ENCODE peak calls at places on chromosomes 3 and 15, in five cellular contexts. W is HCT116, Y is foreskin fibroblast, Q is suprapubic skin, T is cardiac muscle cell. Z is an unnamed sample.

GRCh38 chr3:53806182-53807116 is 39.8 kb downstream of the CHDH start:
- DNase-seq in W (no peak), Y (peak), Q (no peak), T (peak), Z (no peak)

GRCh38 chr3:44939581-44940036 is 36.4 kb downstream of the ZDHHC3 start:
- DNase-seq in W (no peak), Y (no peak), Q (no peak), T (peak), Z (no peak)

GRCh38 chr3:157237886-157238285 is 77.9 kb upstream of the CCNL1 start:
- DNase-seq in W (no peak), Y (no peak), Q (no peak), T (no peak), Z (no peak)

GRCh38 chr3:30145281-30145680 is 461.1 kb upstream of the TGFBR2 start:
- DNase-seq in W (no peak), Y (peak), Q (no peak), T (no peak), Z (no peak)

GRCh38 chr3:155323063-155323666 is 29.7 kb upstream of the STRIT1 start:
- DNase-seq in W (peak), Y (peak), Q (no peak), T (peak), Z (peak)

GRCh38 chr3:129197341-129197740 is 13.6 kb upstream of the CNBP start:
- DNase-seq in W (no peak), Y (no peak), Q (no peak), T (no peak), Z (peak)

GRCh38 chr3:139202226-139202958 is 141.4 kb upstream of the MRPS22 start:
- DNase-seq in W (peak), Y (no peak), Q (no peak), T (no peak), Z (peak)

GRCh38 chr3:177597325-177598109 is 400.2 kb upstream of the TBL1XR1 start:
- DNase-seq in W (no peak), Y (peak), Q (no peak), T (peak), Z (peak)

GRCh38 chr15:76991741-76992645 is 2.9 kb upstream of the PSTPIP1 start:
- DNase-seq in W (no peak), Y (no peak), Q (peak), T (no peak), Z (peak)

GRCh38 chr3:195403841-195404408 is 38.9 kb downstream of the ACAP2 start:
- DNase-seq in W (no peak), Y (no peak), Q (no peak), T (peak), Z (no peak)

GRCh38 chr3:24680214-24680967 is 185.7 kb upstream of the THRB start:
- DNase-seq in W (peak), Y (no peak), Q (peak), T (peak), Z (no peak)

GRCh38 chr3:154176036-154176435 is 54.8 kb downstream of the ARHGEF26 start:
- DNase-seq in W (no peak), Y (no peak), Q (no peak), T (no peak), Z (no peak)

GRCh38 chr3:141557961-141558706 is 71.3 kb downstream of the RASA2 start:
- DNase-seq in W (no peak), Y (no peak), Q (no peak), T (no peak), Z (no peak)

GRCh38 chr15:47718474-47719440 is 1.5 kb downstream of the SEMA6D start:
- DNase-seq in W (no peak), Y (no peak), Q (no peak), T (peak), Z (no peak)

GRCh38 chr15:40343512-40343911 is 2.8 kb upstream of the CCDC9B start:
- DNase-seq in W (no peak), Y (peak), Q (no peak), T (peak), Z (no peak)

GRCh38 chr15:49145651-49146609 is 9.5 kb downstream of the COPS2 start:
- DNase-seq in W (peak), Y (peak), Q (no peak), T (peak), Z (peak)

GRCh38 chr3:128054363-128054762 is 2.1 kb downstream of the SEC61A1 start:
- DNase-seq in W (no peak), Y (peak), Q (no peak), T (peak), Z (no peak)
- H3K4me3 ChIP-seq in W (peak), Y (peak), Q (peak), T (no peak), Z (peak)

DNA sequence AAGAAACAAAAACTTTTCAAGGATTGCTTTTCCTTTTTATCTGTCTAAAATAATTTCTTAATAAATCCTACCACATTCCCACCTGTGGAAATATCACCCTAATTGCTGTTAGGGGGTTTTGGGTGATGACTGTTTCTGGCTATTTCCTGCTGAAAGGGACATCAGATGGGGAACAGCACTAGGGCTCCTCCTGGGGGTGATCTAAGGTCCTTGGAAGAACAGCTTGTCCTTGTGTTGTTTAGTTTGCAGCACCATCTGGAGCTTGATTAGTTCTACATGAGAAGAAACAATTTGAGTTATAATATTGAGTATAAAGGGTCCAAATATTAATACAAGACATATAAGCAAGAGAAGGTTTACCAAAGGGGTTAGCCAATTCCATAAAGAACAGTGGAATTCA is 18.7 kb downstream of the OR5H15 start:
- DNase-seq in W (peak), Y (no peak), Q (no peak), T (no peak), Z (peak)
- TF ChIP-seq CTCF in W (peak), Y (no peak), Q (no peak), T (no peak), Z (peak)

GRCh38 chr15:56557415-56557814 is 92.5 kb upstream of the MNS1 start:
- DNase-seq in W (no peak), Y (no peak), Q (no peak), T (no peak), Z (no peak)

DNA sequence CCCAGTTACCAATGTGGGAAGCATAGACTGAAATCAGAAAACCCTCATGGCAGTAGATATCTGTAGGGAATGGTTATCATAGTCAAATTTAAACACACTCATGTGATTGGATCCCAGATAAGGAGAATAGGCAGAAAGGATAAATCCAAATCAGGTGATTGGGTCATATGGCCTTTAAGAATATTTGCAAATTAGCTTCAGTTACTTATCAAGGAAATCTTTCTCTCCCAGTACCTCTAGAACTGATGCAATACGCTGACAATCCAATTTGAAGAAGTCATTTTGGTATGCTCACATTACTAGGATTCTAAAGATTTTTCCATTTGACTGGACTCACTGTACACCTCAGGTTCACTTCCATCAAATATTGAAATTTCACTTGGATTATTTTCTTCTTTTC is 87.7 kb upstream of the MNS1 start:
- DNase-seq in W (no peak), Y (no peak), Q (no peak), T (no peak), Z (no peak)
- H3K4me3 ChIP-seq in W (no peak), Y (no peak), Q (no peak), T (no peak), Z (no peak)

GRCh38 chr3:69385723-69386483 is at the start of gene FRMD4B:
- DNase-seq in W (no peak), Y (no peak), Q (peak), T (peak), Z (peak)
- TF ChIP-seq CTCF in W (no peak), Y (no peak), Q (no peak), T (peak), Z (peak)

DNA sequence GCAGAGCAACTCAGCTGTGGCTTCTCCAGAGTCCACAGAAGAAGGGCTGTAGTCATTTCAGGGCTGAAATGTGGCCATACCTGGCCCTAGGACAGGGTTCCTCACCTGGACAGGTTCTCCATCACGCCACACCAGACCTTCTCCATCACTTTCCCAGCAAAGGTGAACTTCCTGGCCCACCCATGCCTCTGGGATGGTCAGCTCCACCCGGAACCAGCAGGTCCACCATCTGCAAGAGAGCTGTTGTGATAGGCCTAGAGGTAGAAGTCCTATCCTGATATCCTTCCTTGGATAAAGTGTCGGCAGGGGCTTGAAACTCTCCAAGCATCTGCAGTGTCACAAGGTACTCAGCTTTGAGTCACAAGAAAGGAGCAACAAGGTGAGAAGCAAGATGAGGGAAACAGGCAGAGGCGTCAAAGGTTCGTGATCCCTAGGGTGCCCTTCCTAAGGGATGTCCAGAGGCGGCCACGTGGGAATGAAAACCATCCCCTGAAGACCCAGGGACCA is 948 bp downstream of the MAN2C1 start:
- DNase-seq in W (no peak), Y (no peak), Q (no peak), T (no peak), Z (no peak)
- H3K4me3 ChIP-seq in W (peak), Y (peak), Q (peak), T (no peak), Z (peak)

GRCh38 chr15:98647026-98647773 is 1.1 kb upstream of the IGF1R start:
- DNase-seq in W (peak), Y (peak), Q (peak), T (peak), Z (no peak)
- TF ChIP-seq CTCF in W (peak), Y (no peak), Q (peak), T (no peak), Z (peak)